ENCODE peak calls at places on chromosomes 11 and 22, in five cellular contexts. G is Peyer's patch; Z is AG10803; A is CD4-positive, alpha-beta T cell; O is transverse colon. V is an unnamed sample.
A peak's percentile ranks its signal among the peaks of the same experiment; 100 is the strongest.

GRCh38 chr11:90788956-90789355 is 566.1 kb upstream of the CHORDC1 start:
- DNase-seq in G (no peak), Z (no peak), A (no peak), O (no peak), V (no peak)

GRCh38 chr22:24338701-24339451 is 68.2 kb downstream of the SPECC1L start:
- DNase-seq in G (no peak), Z (peak; percentile 22), A (no peak), O (no peak), V (no peak)

GRCh38 chr11:1763336-1763795 is 361 bp downstream of the CTSD start:
- DNase-seq in G (no peak), Z (no peak), A (no peak), O (no peak), V (no peak)

GRCh38 chr11:37371346-37371970 is 773.4 kb upstream of the RAG2 start:
- DNase-seq in G (no peak), Z (no peak), A (no peak), O (no peak), V (no peak)

GRCh38 chr11:7511405-7511804 is 2.4 kb upstream of the PPFIBP2 start:
- DNase-seq in G (peak; percentile 78), Z (no peak), A (no peak), O (peak; percentile 53), V (no peak)

GRCh38 chr11:43943357-43943930 is 1.0 kb downstream of the C11orf96 start:
- DNase-seq in G (peak; percentile 41), Z (no peak), A (no peak), O (no peak), V (no peak)

GRCh38 chr11:95104121-95104830 is 14.6 kb downstream of the ENDOD1 start:
- DNase-seq in G (no peak), Z (no peak), A (no peak), O (no peak), V (no peak)

GRCh38 chr22:41664951-41665350 is 23.7 kb downstream of the SNU13 start:
- DNase-seq in G (no peak), Z (no peak), A (no peak), O (no peak), V (no peak)

GRCh38 chr11:2159536-2160413 is 1.2 kb downstream of the INS start:
- DNase-seq in G (no peak), Z (no peak), A (no peak), O (no peak), V (no peak)

GRCh38 chr11:68890490-68891231 is 13.0 kb downstream of the MRPL21 start:
- DNase-seq in G (peak; percentile 55), Z (peak; percentile 92), A (no peak), O (peak; percentile 28), V (no peak)

GRCh38 chr11:27902981-27903624 is 202.8 kb upstream of the BDNF start:
- DNase-seq in G (no peak), Z (peak; percentile 78), A (no peak), O (no peak), V (no peak)

GRCh38 chr11:27524155-27524554 is 17.6 kb upstream of the LIN7C start:
- DNase-seq in G (no peak), Z (peak; percentile 57), A (no peak), O (no peak), V (no peak)

GRCh38 chr22:47199261-47199948 is 437.0 kb downstream of the TBC1D22A start:
- DNase-seq in G (no peak), Z (no peak), A (no peak), O (no peak), V (no peak)

GRCh38 chr11:78332174-78332866 is 85.3 kb downstream of the GAB2 start:
- DNase-seq in G (no peak), Z (peak; percentile 27), A (no peak), O (no peak), V (no peak)

GRCh38 chr11:69358398-69359080 is 64.6 kb downstream of the MYEOV start:
- DNase-seq in G (no peak), Z (no peak), A (no peak), O (peak; percentile 5), V (no peak)

GRCh38 chr11:62542750-62543567 is 3.6 kb downstream of the AHNAK start:
- DNase-seq in G (peak; percentile 88), Z (peak; percentile 85), A (peak; percentile 61), O (peak; percentile 87), V (peak; percentile 83)

GRCh38 chr22:36156515-36157419 is 3.8 kb downstream of the APOL3 start:
- DNase-seq in G (peak; percentile 87), Z (peak; percentile 78), A (peak; percentile 71), O (peak; percentile 76), V (no peak)

GRCh38 chr11:17579451-17579850 is 32.4 kb downstream of the OTOG start:
- DNase-seq in G (no peak), Z (no peak), A (no peak), O (no peak), V (no peak)

GRCh38 chr11:3942160-3942955 is 86.9 kb downstream of the STIM1 start:
- DNase-seq in G (no peak), Z (no peak), A (no peak), O (no peak), V (no peak)

GRCh38 chr11:120211522-120212258 is 858 bp downstream of the OAF start:
- DNase-seq in G (no peak), Z (no peak), A (no peak), O (no peak), V (no peak)

GRCh38 chr11:76623171-76623883 is 47.2 kb downstream of the LRRC32 start:
- DNase-seq in G (peak; percentile 37), Z (peak; percentile 73), A (no peak), O (no peak), V (no peak)

GRCh38 chr11:95283653-95284052 is 52.7 kb upstream of the SESN3 start:
- DNase-seq in G (no peak), Z (peak; percentile 67), A (no peak), O (no peak), V (no peak)

GRCh38 chr22:25235547-25236290 is 16.3 kb downstream of the CRYBB2 start:
- DNase-seq in G (peak; percentile 80), Z (peak; percentile 68), A (peak; percentile 54), O (peak; percentile 78), V (peak; percentile 99)

GRCh38 chr11:10109836-10110235 is 184.2 kb downstream of the SBF2 start:
- DNase-seq in G (no peak), Z (peak; percentile 98), A (no peak), O (no peak), V (no peak)

GRCh38 chr11:47241740-47242400 is 6.7 kb downstream of the ACP2 start:
- DNase-seq in G (no peak), Z (peak; percentile 62), A (no peak), O (no peak), V (no peak)

GRCh38 chr22:19840955-19841640 is 13.6 kb downstream of the GNB1L start:
- DNase-seq in G (no peak), Z (no peak), A (no peak), O (no peak), V (no peak)

GRCh38 chr22:48712558-48712957 is 1115.1 kb downstream of the BRD1 start:
- DNase-seq in G (no peak), Z (no peak), A (no peak), O (no peak), V (no peak)

GRCh38 chr11:76805206-76805913 is 22.2 kb downstream of the TSKU start:
- DNase-seq in G (no peak), Z (peak; percentile 18), A (peak; percentile 24), O (no peak), V (no peak)

GRCh38 chr11:68090287-68090686 is 30.9 kb downstream of the CHKA start:
- DNase-seq in G (no peak), Z (no peak), A (no peak), O (no peak), V (no peak)

GRCh38 chr11:19777032-19777341 is 64.3 kb downstream of the NAV2 start:
- DNase-seq in G (no peak), Z (no peak), A (no peak), O (peak; percentile 40), V (no peak)

GRCh38 chr22:36194971-36195370 is 6.6 kb downstream of the APOL4 start:
- DNase-seq in G (peak; percentile 80), Z (peak; percentile 73), A (peak; percentile 34), O (peak; percentile 64), V (no peak)

GRCh38 chr22:24170189-24170588 is 11.1 kb upstream of the SUSD2 start:
- DNase-seq in G (no peak), Z (no peak), A (no peak), O (no peak), V (no peak)

GRCh38 chr11:70381872-70382842 is 16.2 kb upstream of the CTTN start:
- DNase-seq in G (no peak), Z (peak; percentile 91), A (no peak), O (no peak), V (no peak)
- TF ChIP-seq CTCF in G (no peak), Z (peak; percentile 48), A (no peak), O (no peak), V (no peak)

DNA sequence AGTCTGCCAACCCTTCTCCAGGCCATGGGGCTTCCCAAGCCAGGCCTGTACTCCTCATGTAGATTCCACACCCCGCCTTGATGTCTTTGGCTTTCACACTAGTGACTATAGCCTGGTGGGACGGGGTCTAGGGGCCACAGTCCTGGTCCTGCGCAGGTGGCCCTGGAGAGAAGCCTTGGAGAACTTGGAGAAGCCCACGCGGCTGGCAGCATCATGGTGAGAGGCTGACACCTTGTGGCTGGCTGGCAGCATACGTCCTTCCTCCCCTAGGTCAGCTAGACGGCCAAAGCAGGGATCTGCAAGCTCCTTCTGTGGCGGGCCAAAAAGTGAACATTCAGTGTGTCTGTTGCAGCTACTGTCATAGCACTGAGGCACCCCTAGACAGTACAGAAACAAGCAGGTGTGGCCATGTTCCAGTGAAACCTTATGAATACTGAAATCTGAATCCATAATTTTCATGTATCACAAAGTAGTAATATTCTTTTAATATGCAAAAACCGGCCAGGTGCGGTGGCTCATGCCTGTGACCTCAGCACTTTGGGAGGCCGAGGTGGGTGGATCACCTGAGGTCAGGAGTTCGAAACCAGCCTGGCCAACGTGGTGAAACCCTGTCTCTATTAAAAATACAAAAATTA is 42.0 kb downstream of the FAM83F start:
- DNase-seq in G (peak; percentile 74), Z (peak; percentile 77), A (peak; percentile 39), O (peak; percentile 68), V (peak; percentile 22)
- TF ChIP-seq CTCF in G (peak; percentile 63), Z (peak; percentile 87), A (peak; percentile 63), O (peak; percentile 63), V (peak; percentile 85)

GRCh38 chr11:114059278-114059983 is at the start of gene ZBTB16:
- DNase-seq in G (peak; percentile 91), Z (no peak), A (peak; percentile 57), O (peak; percentile 88), V (no peak)
- TF ChIP-seq CTCF in G (peak; percentile 42), Z (no peak), A (peak; percentile 23), O (no peak), V (no peak)

GRCh38 chr11:117098269-117099231 is at the start of gene SIK3:
- DNase-seq in G (peak; percentile 97), Z (peak; percentile 91), A (peak; percentile 90), O (peak; percentile 96), V (peak; percentile 95)
- TF ChIP-seq CTCF in G (peak; percentile 47), Z (no peak), A (peak; percentile 67), O (peak; percentile 14), V (peak; percentile 39)

GRCh38 chr11:130163346-130164220 is 4.0 kb downstream of the ST14 start:
- DNase-seq in G (no peak), Z (no peak), A (no peak), O (peak; percentile 63), V (no peak)
- TF ChIP-seq CTCF in G (no peak), Z (no peak), A (no peak), O (peak; percentile 41), V (no peak)

DNA sequence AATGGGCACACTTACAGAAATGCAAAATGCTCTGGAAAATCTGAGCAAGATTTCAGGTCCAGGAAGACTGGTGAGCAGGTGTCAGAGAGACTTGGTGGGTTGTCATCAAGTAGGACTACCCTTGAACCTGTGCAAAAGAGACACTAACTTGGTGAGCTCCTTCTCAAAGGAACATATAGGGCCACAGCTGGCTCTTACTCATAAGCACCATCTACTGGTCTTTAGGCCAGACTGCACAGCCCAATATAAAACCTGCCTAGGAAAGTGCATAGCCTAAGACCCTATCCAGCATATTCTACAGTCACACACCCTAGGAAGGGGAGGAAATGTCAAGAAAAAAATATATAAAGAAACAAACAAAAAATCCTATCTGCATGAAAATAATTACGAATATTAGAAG is 18.2 kb upstream of the OR10W1 start:
- DNase-seq in G (peak; percentile 65), Z (peak; percentile 39), A (no peak), O (peak; percentile 26), V (no peak)
- TF ChIP-seq CTCF in G (peak; percentile 35), Z (peak; percentile 73), A (peak; percentile 23), O (peak; percentile 73), V (peak; percentile 49)

V was measured in D721Med.